ENCODE peak calls at places on chromosomes 16 and 17, in seven cellular contexts. X is endothelial cell, U is gastrocnemius medialis, G is AG04450, A is fibroblast of pulmonary artery, B is foreskin fibroblast, O is HFFc6. Y is an unnamed sample.
A peak's percentile ranks its signal among the peaks of the same experiment; 100 is the strongest.

GRCh38 chr16:81599034-81599744 is 154.6 kb downstream of the CMIP start:
- DNase-seq in G (no peak), X (no peak), O (no peak), U (no peak), B (no peak), A (no peak), Y (no peak)

GRCh38 chr16:10992112-10992511 is 47.7 kb downstream of the CLEC16A start:
- DNase-seq in O (peak; percentile 72), G (peak; percentile 87), U (no peak), B (peak; percentile 79), A (peak; percentile 55), X (no peak), Y (no peak)

GRCh38 chr17:47218896-47219430 is 9.8 kb downstream of the MYL4 start:
- DNase-seq in G (no peak), X (no peak), B (no peak), A (no peak), U (no peak), O (no peak), Y (no peak)

GRCh38 chr16:54286330-54287017 is at the start of gene IRX3:
- DNase-seq in O (peak; percentile 79), G (no peak), U (peak; percentile 84), A (peak; percentile 80), X (peak; percentile 83), B (peak; percentile 94), Y (peak; percentile 80)

GRCh38 chr16:72332926-72333325 is 161.0 kb upstream of the PMFBP1 start:
- DNase-seq in B (no peak), O (no peak), X (no peak), U (no peak), G (no peak), A (no peak), Y (no peak)

GRCh38 chr16:66416981-66417700 is 10.0 kb upstream of the BEAN1 start:
- DNase-seq in A (no peak), O (peak; percentile 45), U (no peak), B (peak; percentile 62), G (no peak), X (no peak), Y (no peak)

GRCh38 chr17:58335779-58336455 is 7.3 kb upstream of the TSPOAP1 start:
- DNase-seq in A (no peak), X (no peak), O (no peak), G (no peak), U (no peak), B (no peak), Y (no peak)

GRCh38 chr17:74211141-74211928 is 2.0 kb upstream of the TTYH2 start:
- DNase-seq in X (no peak), A (peak; percentile 20), O (no peak), B (peak; percentile 64), G (no peak), U (no peak), Y (no peak)

GRCh38 chr16:17467923-17468540 is 2.7 kb downstream of the XYLT1 start:
- DNase-seq in A (peak; percentile 59), X (peak; percentile 75), O (peak; percentile 59), B (peak; percentile 86), G (peak; percentile 32), U (peak; percentile 30), Y (peak; percentile 84)

GRCh38 chr16:27847030-27847550 is 216.4 kb downstream of the GSG1L start:
- DNase-seq in A (no peak), G (no peak), X (no peak), U (no peak), O (no peak), B (no peak), Y (no peak)

GRCh38 chr17:74437702-74438101 is 5.8 kb downstream of the GPRC5C start:
- DNase-seq in A (peak; percentile 18), B (no peak), X (no peak), U (no peak), G (no peak), O (no peak), Y (peak; percentile 55)

GRCh38 chr17:51559778-51560177 is 299.4 kb downstream of the UTP18 start:
- DNase-seq in B (no peak), X (no peak), G (no peak), O (no peak), A (no peak), U (no peak), Y (no peak)

GRCh38 chr16:3439637-3440036 is 3.7 kb downstream of the ZNF597 start:
- DNase-seq in U (no peak), A (no peak), B (no peak), G (no peak), X (no peak), O (no peak), Y (no peak)

GRCh38 chr16:3444032-3444388 is 530 bp downstream of the NAA60 start:
- DNase-seq in B (peak; percentile 84), U (no peak), A (peak; percentile 81), O (peak; percentile 61), X (peak; percentile 48), G (peak; percentile 38), Y (peak; percentile 28)

GRCh38 chr16:3443108-3444031 is at the start of the genes NAA60 and ZNF597:
- DNase-seq in B (peak; percentile 92), O (peak; percentile 92), G (peak; percentile 74), X (peak; percentile 66), U (peak; percentile 81), A (peak; percentile 95), Y (peak; percentile 80)
- TF ChIP-seq CTCF in B (no peak), O (no peak), G (no peak), X (no peak), U (no peak), A (no peak), Y (no peak)

GRCh38 chr17:6713130-6713917 is at the start of gene SLC13A5:
- DNase-seq in O (no peak), X (peak; percentile 69), G (no peak), U (no peak), A (peak; percentile 38), B (peak; percentile 43), Y (peak; percentile 70)
- TF ChIP-seq CTCF in O (peak; percentile 45), X (peak; percentile 50), G (peak; percentile 41), U (peak; percentile 30), A (peak; percentile 19), B (peak; percentile 6), Y (peak; percentile 55)

DNA sequence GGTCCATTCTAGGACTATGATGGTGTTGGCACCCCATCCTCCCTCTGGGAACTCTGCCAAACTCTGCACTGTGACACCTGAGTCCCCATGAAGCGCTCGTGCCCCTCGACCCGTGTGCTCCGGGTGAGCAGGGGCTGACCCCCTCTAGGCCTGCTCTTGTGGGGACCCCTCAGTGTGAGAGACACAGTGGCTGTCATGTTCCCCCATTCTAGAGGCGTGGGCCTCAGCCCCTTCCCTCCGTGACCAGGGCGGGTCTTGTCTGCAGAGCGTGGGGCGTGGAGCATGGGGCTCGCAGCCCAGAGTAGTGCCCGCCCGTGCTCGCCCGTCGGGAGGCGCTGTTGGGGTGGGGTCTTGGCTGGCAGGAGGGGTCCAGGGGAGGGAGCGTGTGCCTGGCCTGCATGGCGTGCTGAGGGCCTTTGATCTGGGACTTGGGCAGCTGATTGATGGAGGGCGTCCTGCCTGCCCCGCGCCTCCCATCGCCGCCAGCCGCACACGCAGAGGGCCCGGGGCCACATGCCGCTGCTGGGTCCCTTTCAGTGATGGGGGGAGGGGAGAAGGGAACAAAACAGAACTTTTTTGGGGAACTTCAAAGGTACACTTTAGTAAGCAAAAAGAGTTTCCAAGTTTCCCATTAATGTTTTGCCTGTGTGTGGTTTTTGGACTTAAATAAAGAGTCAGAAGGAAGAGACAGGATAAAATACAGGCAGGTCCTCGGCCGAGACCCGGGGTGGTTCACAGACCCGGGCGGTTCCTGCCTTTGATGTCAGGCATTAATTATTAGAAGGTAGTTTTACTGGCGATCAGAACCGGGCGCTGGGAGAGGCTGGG is 22.5 kb downstream of the CENPX start:
- DNase-seq in G (no peak), U (no peak), O (no peak), A (no peak), B (no peak), X (no peak), Y (peak; percentile 18)
- TF ChIP-seq CTCF in G (no peak), U (no peak), O (no peak), A (no peak), B (no peak), X (no peak), Y (no peak)

GRCh38 chr16:7962480-7962879 is 627.8 kb downstream of the TMEM114 start:
- DNase-seq in A (no peak), U (no peak), B (no peak), G (no peak), O (no peak), X (no peak), Y (no peak)
- TF ChIP-seq CTCF in A (no peak), U (no peak), B (no peak), G (no peak), O (no peak), X (no peak), Y (no peak)

DNA sequence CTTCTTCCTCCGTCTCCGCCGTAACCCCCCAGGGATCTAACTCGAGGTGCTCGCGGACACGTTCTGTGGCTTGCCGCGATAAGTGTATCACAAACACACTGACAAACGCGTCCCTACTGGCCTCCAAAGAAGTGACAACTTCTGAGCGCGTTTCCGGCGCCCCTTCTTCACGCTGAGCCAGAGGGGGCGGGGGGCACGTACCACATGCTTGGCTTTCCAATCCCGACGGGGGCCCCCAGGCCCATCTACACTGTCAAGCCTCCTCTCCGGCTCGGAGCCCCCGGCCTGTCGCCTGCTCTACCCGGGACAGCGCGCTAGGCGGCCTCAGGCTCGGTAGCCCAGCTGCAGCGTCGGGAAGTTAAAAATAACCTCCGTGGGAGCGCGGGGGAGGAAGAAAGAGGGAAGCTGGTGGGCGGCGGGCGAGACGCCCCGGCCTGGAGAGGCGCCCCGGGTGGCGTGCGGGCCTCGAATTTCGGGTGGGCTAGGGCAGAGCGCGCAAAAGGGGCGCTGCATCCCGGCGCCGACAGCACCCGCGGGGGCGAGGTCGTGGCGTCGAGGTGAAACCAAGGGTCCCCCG is 676 bp upstream of the SPHK1 start:
- DNase-seq in G (no peak), A (peak; percentile 63), O (peak; percentile 41), U (no peak), X (peak; percentile 58), B (peak; percentile 75), Y (peak; percentile 72)
- TF ChIP-seq CTCF in G (peak; percentile 31), A (peak; percentile 19), O (peak; percentile 56), U (no peak), X (peak; percentile 37), B (peak; percentile 10), Y (peak; percentile 37)

GRCh38 chr17:19720631-19721426 is 4.4 kb upstream of the SLC47A2 start:
- DNase-seq in U (no peak), A (no peak), X (no peak), O (no peak), B (no peak), G (no peak), Y (no peak)
- TF ChIP-seq CTCF in U (no peak), A (no peak), X (no peak), O (no peak), B (no peak), G (no peak), Y (no peak)